ENCODE peak calls at places on chromosomes 6 and 20, in nine cellular contexts. V is CD4-positive, CD25-positive, alpha-beta regulatory T cell; C is activated effector memory CD4-positive, alpha-beta T cell treated with anti-CD3 and anti-CD28 coated beads, Interleukin-2, amount 50 U/mL, for 16 hours; Y is stimulated activated CD4-positive, alpha-beta T cell treated with anti-CD3 and anti-CD28 coated beads, Interleukin-12 subunit alpha, Interleukin-12 subunit beta, amount 100 ng/mL, for 4 hours; N is substantia nigra; P is RWPE1; D is HFFc6; Q is germinal center; E is ELF-1. S is an unnamed sample.

GRCh38 chr6:31663961-31664789 is 622 bp downstream of the GPANK1 start:
- DNase-seq in V (no peak), C (peak; percentile 68), Y (no peak), N (peak; percentile 40), P (peak; percentile 73), D (peak; percentile 76), Q (no peak), E (peak; percentile 42), S (peak; percentile 73)

GRCh38 chr6:147117009-147117408 is 87.2 kb upstream of the STXBP5 start:
- DNase-seq in V (no peak), C (no peak), Y (no peak), N (no peak), P (no peak), D (no peak), Q (no peak), E (no peak), S (no peak)

GRCh38 chr20:38057351-38057972 is 23.9 kb downstream of the RPRD1B start:
- DNase-seq in V (peak; percentile 75), C (peak; percentile 91), Y (peak; percentile 65), N (peak; percentile 51), P (peak; percentile 92), D (peak; percentile 50), Q (peak; percentile 81), E (peak; percentile 82), S (peak; percentile 87)

GRCh38 chr6:31466466-31466865 is 31.5 kb upstream of the MICB start:
- DNase-seq in V (no peak), C (no peak), Y (no peak), N (no peak), P (no peak), D (no peak), Q (no peak), E (no peak), S (no peak)

GRCh38 chr20:36461600-36462439 is 79.5 kb upstream of the MYL9 start:
- DNase-seq in V (peak; percentile 48), C (peak; percentile 79), Y (peak; percentile 39), N (peak; percentile 76), P (peak; percentile 55), D (no peak), Q (no peak), E (peak; percentile 66), S (peak; percentile 67)

GRCh38 chr6:144190593-144190992 is 40.3 kb downstream of the STX11 start:
- DNase-seq in V (no peak), C (no peak), Y (no peak), N (no peak), P (peak; percentile 37), D (no peak), Q (no peak), E (no peak), S (no peak)

GRCh38 chr20:1757072-1757471 is 99.5 kb upstream of the SIRPG start:
- DNase-seq in V (no peak), C (no peak), Y (no peak), N (no peak), P (no peak), D (no peak), Q (no peak), E (no peak), S (no peak)

GRCh38 chr6:128725271-128726233 is 157.4 kb upstream of the LAMA2 start:
- DNase-seq in V (peak; percentile 9), C (no peak), Y (no peak), N (no peak), P (peak; percentile 38), D (peak; percentile 48), Q (peak; percentile 2), E (no peak), S (peak; percentile 39)

GRCh38 chr6:37500294-37500608 is 558 bp upstream of the CCDC167 start:
- DNase-seq in V (no peak), C (no peak), Y (no peak), N (no peak), P (no peak), D (no peak), Q (no peak), E (no peak), S (no peak)

S was measured in mesendoderm.